ENCODE peak calls at places on chromosomes 12 and 14, in ten cellular contexts. K, I, T, O, B, W, C, H, Q and X are unnamed samples.

GRCh38 chr12:79121486-79121885 is 256.9 kb downstream of the SYT1 start:
- DNase-seq in Q (peak; percentile 13), B (peak; percentile 13), T (no peak), H (no peak), O (no peak), C (no peak), K (no peak), W (no peak), I (no peak), X (no peak)

GRCh38 chr12:79407671-79408622 is 282.8 kb downstream of the PAWR start:
- DNase-seq in H (peak; percentile 79), Q (peak; percentile 87), O (peak; percentile 6), I (peak; percentile 72), C (no peak), B (peak; percentile 91), T (no peak), K (no peak), W (peak; percentile 60), X (peak; percentile 64)

GRCh38 chr12:86917121-86917520 is 660.9 kb upstream of the MGAT4C start:
- DNase-seq in T (no peak), B (no peak), Q (no peak), I (no peak), H (no peak), O (no peak), K (no peak), C (no peak), W (no peak), X (no peak)

GRCh38 chr14:98853063-98853729 is 418.8 kb downstream of the BCL11B start:
- DNase-seq in T (no peak), W (no peak), C (no peak), B (no peak), I (no peak), O (no peak), K (no peak), Q (no peak), H (no peak), X (no peak)

GRCh38 chr12:114400395-114400794 is 5.5 kb downstream of the TBX5 start:
- DNase-seq in H (no peak), B (no peak), O (no peak), I (no peak), W (no peak), T (no peak), C (no peak), K (no peak), Q (peak; percentile 35), X (peak; percentile 48)

GRCh38 chr12:132494294-132495164 is 4.6 kb downstream of the FBRSL1 start:
- DNase-seq in K (no peak), H (no peak), I (no peak), T (no peak), B (no peak), W (no peak), Q (no peak), O (no peak), C (no peak), X (no peak)

GRCh38 chr14:101480747-101481530 is 80.4 kb upstream of the DIO3 start:
- DNase-seq in K (no peak), O (no peak), Q (peak; percentile 84), B (peak; percentile 81), C (no peak), I (peak; percentile 39), W (no peak), T (no peak), H (no peak), X (peak; percentile 72)

GRCh38 chr12:5163661-5164060 is 120.0 kb downstream of the KCNA5 start:
- DNase-seq in C (no peak), H (no peak), W (no peak), O (no peak), Q (no peak), I (peak; percentile 35), B (peak; percentile 4), K (no peak), T (no peak), X (no peak)

GRCh38 chr12:107513184-107513583 is 172.4 kb upstream of the PWP1 start:
- DNase-seq in B (no peak), W (no peak), K (no peak), C (no peak), H (no peak), Q (no peak), T (no peak), O (no peak), I (no peak), X (no peak)